ENCODE peak calls at places on chromosomes 7 and 10, in five cellular contexts. K is upper lobe of right lung, B is breast epithelium, T is HFF-Myc, M is A673. Y is an unnamed sample.

GRCh38 chr10:74078037-74078436 is 72.6 kb downstream of the AP3M1 start:
- DNase-seq in K (no peak), B (no peak), T (no peak), M (peak; percentile 83), Y (no peak)

GRCh38 chr7:12751764-12752163 is 64.3 kb downstream of the ARL4A start:
- DNase-seq in K (no peak), B (no peak), T (no peak), M (no peak), Y (no peak)

GRCh38 chr7:45564886-45565455 is 9.2 kb upstream of the ADCY1 start:
- DNase-seq in K (no peak), B (no peak), T (no peak), M (no peak), Y (no peak)

GRCh38 chr7:33849004-33849403 is 56.3 kb upstream of the BMPER start:
- DNase-seq in K (no peak), B (no peak), T (no peak), M (no peak), Y (no peak)

GRCh38 chr10:69652111-69652856 is 22.2 kb downstream of the FAM241B start:
- DNase-seq in K (no peak), B (no peak), T (no peak), M (no peak), Y (no peak)

GRCh38 chr10:26044123-26044749 is 110.2 kb downstream of the MYO3A start:
- DNase-seq in K (peak; percentile 69), B (no peak), T (no peak), M (peak; percentile 58), Y (no peak)

GRCh38 chr7:28840515-28841125 is 117.5 kb downstream of the TRIL start:
- DNase-seq in K (no peak), B (no peak), T (no peak), M (peak; percentile 10), Y (no peak)

GRCh38 chr10:6218692-6219493 is 16.2 kb downstream of the PFKFB3 start:
- DNase-seq in K (no peak), B (peak; percentile 83), T (no peak), M (peak; percentile 99), Y (peak; percentile 59)

GRCh38 chr10:117752103-117752502 is 209.6 kb downstream of the EMX2 start:
- DNase-seq in K (no peak), B (no peak), T (no peak), M (no peak), Y (no peak)

GRCh38 chr7:28879105-28879504 is 79.0 kb downstream of the TRIL start:
- DNase-seq in K (no peak), B (no peak), T (no peak), M (no peak), Y (no peak)

GRCh38 chr10:119178371-119179119 is at the start of gene PRDX3:
- DNase-seq in K (peak; percentile 97), B (peak; percentile 92), T (peak; percentile 80), M (peak; percentile 98), Y (no peak)

GRCh38 chr7:2313450-2314208 is 612 bp downstream of the SNX8 start:
- DNase-seq in K (no peak), B (peak; percentile 25), T (no peak), M (peak; percentile 21), Y (no peak)

GRCh38 chr7:106190589-106191330 is 78.6 kb upstream of the SYPL1 start:
- DNase-seq in K (no peak), B (no peak), T (no peak), M (no peak), Y (no peak)

GRCh38 chr7:142785841-142786250 is 15.1 kb downstream of the PRSS2 start:
- DNase-seq in K (no peak), B (no peak), T (no peak), M (no peak), Y (no peak)

GRCh38 chr10:133324198-133324792 is 12.4 kb downstream of the CALY start:
- DNase-seq in K (peak; percentile 82), B (peak; percentile 62), T (no peak), M (peak; percentile 67), Y (no peak)

GRCh38 chr7:120857558-120858298 is at the start of gene TSPAN12:
- DNase-seq in K (peak; percentile 93), B (peak; percentile 60), T (no peak), M (peak; percentile 77), Y (no peak)

GRCh38 chr7:87148332-87148955 is 3.8 kb upstream of the DMTF1 start:
- DNase-seq in K (no peak), B (no peak), T (no peak), M (peak; percentile 51), Y (no peak)

GRCh38 chr10:9302142-9302746 is 1247.8 kb downstream of the GATA3 start:
- DNase-seq in K (no peak), B (no peak), T (peak; percentile 29), M (peak; percentile 74), Y (peak; percentile 21)

GRCh38 chr7:101235050-101235449 is 2.6 kb downstream of the CLDN15 start:
- DNase-seq in K (no peak), B (no peak), T (no peak), M (no peak), Y (no peak)

GRCh38 chr10:10141983-10142382 is 875.7 kb upstream of the CELF2 start:
- DNase-seq in K (no peak), B (no peak), T (no peak), M (no peak), Y (no peak)

GRCh38 chr10:133438711-133439273 is 14.4 kb upstream of the SPRN start:
- DNase-seq in K (no peak), B (peak; percentile 7), T (no peak), M (peak; percentile 64), Y (no peak)

GRCh38 chr7:99194301-99194700 is 13.6 kb downstream of the KPNA7 start:
- DNase-seq in K (no peak), B (no peak), T (no peak), M (no peak), Y (peak; percentile 2)

DNA sequence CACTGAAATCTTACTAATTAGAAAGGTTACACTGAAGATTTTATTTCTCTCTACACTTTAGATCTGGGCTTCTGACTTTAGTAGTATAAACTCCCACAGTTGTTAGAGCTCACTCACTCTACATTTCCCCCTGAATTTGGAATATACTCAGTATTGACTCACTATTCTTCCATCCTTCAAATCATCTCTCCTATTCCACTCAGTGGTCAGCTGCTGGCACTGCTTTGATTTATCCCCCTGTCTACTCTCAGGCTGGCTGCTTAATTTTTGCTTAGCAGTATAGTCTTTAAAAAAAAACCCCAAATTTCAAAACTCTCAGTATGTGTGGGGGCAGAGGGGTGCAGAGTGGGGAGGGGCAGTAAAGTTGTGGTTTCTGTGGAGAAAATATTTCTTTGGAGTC is 68.9 kb downstream of the CDK6 start:
- DNase-seq in K (no peak), B (no peak), T (no peak), M (no peak), Y (no peak)
- TF ChIP-seq CTCF in K (no peak), B (no peak), T (no peak), M (no peak), Y (peak; percentile 8)

GRCh38 chr10:27150261-27150660 is 3.9 kb downstream of the YME1L1 start:
- DNase-seq in K (no peak), B (no peak), T (no peak), M (no peak), Y (no peak)

GRCh38 chr10:27153855-27154198 is 357 bp downstream of the YME1L1 start:
- DNase-seq in K (no peak), B (no peak), T (no peak), M (peak; percentile 25), Y (no peak)

GRCh38 chr10:27155073-27155754 is at the start of gene MASTL:
- DNase-seq in K (peak; percentile 96), B (peak; percentile 93), T (peak; percentile 63), M (peak; percentile 93), Y (peak; percentile 76)

GRCh38 chr10:27153325-27153724 is 859 bp downstream of the YME1L1 start:
- DNase-seq in K (no peak), B (no peak), T (no peak), M (no peak), Y (no peak)

GRCh38 chr10:27152687-27153086 is 1.5 kb downstream of the YME1L1 start:
- DNase-seq in K (no peak), B (no peak), T (no peak), M (no peak), Y (no peak)
- H3K4me3 ChIP-seq in K (peak overlapping the region; percentile 94), B (peak overlapping the region; percentile 86), T (peak overlapping the region; percentile 73), M (peak overlapping the region; percentile 90), Y (peak overlapping the region; percentile 84)

DNA sequence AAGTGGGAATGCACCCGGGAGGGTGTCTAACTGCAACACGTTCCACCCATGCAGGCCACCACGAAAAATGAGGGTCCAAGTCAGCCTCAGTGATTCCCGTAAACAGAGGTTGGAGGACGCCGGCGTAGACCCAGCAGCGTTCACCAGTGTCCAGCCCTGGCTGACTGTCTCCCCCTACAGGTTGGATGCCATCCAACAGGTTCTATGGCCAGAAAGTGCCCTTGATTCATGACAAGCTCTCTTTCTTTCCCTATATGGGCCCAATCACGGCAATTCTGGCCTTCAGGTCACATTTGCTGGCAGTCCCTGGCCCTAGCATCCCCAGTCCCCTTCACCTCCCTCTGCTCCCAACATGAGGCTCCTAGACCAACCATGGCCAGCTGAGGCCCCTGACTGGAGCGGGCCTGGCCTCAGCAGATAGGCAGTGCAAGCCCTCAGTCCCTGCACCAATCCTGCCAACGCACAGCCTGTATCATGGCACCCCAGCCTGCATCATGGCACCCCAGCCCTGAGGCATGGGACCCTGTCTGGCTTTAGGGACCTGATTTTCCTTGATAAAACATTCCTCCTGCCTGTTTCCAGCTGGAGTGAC is 227.4 kb downstream of the GRID1 start:
- DNase-seq in K (no peak), B (no peak), T (no peak), M (peak; percentile 8), Y (no peak)
- TF ChIP-seq CTCF in K (peak; percentile 27), B (no peak), T (no peak), M (peak; percentile 57), Y (peak; percentile 12)

GRCh38 chr7:4226166-4226857 is 455.8 kb upstream of the FOXK1 start:
- DNase-seq in K (peak; percentile 45), B (no peak), T (no peak), M (peak; percentile 40), Y (no peak)

GRCh38 chr7:4230352-4230751 is 451.7 kb upstream of the FOXK1 start:
- DNase-seq in K (no peak), B (no peak), T (no peak), M (no peak), Y (no peak)

GRCh38 chr7:4225352-4225751 is 456.7 kb upstream of the FOXK1 start:
- DNase-seq in K (peak; percentile 71), B (no peak), T (no peak), M (no peak), Y (no peak)

GRCh38 chr7:4233146-4233545 is 448.9 kb upstream of the FOXK1 start:
- DNase-seq in K (no peak), B (no peak), T (no peak), M (no peak), Y (no peak)

DNA sequence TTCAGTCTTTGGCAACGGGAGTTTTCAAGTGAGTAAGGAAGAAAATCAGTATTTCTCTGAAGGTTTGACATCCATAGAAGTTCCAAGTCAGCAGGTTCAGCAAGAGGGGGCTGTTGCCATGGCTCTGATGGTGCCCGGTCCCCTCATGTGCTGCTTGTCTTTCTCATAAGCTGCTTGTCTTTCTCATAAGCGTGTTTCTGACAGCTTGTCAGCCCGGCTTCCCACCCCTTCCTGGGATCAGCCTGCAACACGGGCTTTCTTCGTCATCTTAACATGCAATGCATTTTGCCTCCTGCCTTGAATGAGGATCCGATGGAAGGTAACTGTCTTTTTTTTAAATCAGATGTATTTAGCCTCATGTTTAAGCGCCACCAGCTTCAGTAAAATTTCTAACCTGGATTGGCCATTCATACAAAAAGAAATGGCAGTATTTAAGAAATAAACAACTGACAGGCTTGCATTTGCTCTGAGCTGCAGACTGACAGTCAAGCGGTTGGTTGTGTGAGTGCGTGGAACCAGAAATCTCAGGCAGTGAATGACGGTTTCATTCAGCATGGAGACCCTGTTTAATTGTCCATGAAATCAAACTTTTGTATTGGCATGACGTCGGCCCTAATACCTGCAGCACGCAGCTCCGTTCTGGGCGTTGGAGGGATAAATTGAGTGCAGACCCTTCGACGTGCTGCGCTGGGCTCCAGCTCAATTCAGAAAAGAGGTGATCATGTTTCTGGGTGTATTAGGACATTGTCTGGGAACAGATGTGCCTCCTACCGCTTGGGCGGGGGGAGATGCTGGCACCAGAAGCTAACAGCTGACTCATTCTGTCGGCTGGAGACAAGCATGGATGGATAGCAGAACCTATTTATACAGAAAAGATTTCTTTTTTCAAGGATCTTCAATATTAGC is 454.7 kb upstream of the FOXK1 start:
- DNase-seq in K (peak; percentile 41), B (no peak), T (no peak), M (peak; percentile 11), Y (no peak)
- H3K4me3 ChIP-seq in K (no peak overlapping the region), B (no peak overlapping the region), T (no peak overlapping the region), M (no peak overlapping the region), Y (no peak overlapping the region)

Y was measured in AG09309.